ENCODE peak calls at places on chromosomes 11 and 22, in ten cellular contexts. V is upper lobe of right lung, G is IMR-90, Z is left ventricle myocardium inferior, K is brain microvascular endothelial cell, O is heart right ventricle, W is ovary, T is suprapubic skin, J is SK-N-SH, I is GM23338. D is an unnamed sample.

GRCh38 chr11:32852142-32852541 is 22.4 kb downstream of the PRRG4 start:
- DNase-seq in V (no peak), G (peak; percentile 16), Z (no peak), K (peak; percentile 3), O (no peak), W (no peak), T (no peak), J (no peak), I (no peak), D (no peak)

GRCh38 chr11:111413849-111414248 is 34.8 kb upstream of the POU2AF1 start:
- DNase-seq in V (no peak), G (no peak), Z (no peak), K (no peak), O (no peak), W (no peak), T (no peak), J (no peak), I (no peak), D (no peak)

GRCh38 chr11:35859311-35859710 is 84.6 kb upstream of the LDLRAD3 start:
- DNase-seq in V (no peak), G (peak; percentile 43), Z (no peak), K (peak; percentile 9), O (no peak), W (no peak), T (no peak), J (no peak), I (no peak), D (no peak)

GRCh38 chr11:28343304-28344233 is 235.4 kb downstream of the METTL15 start:
- DNase-seq in V (no peak), G (peak; percentile 95), Z (no peak), K (peak; percentile 80), O (no peak), W (no peak), T (no peak), J (no peak), I (peak; percentile 25), D (no peak)

GRCh38 chr11:10473371-10473770 is 18.3 kb downstream of the AMPD3 start:
- DNase-seq in V (no peak), G (no peak), Z (no peak), K (no peak), O (no peak), W (no peak), T (peak; percentile 25), J (no peak), I (peak; percentile 38), D (no peak)

GRCh38 chr22:48391171-48391711 is 1436.4 kb downstream of the BRD1 start:
- DNase-seq in V (no peak), G (no peak), Z (no peak), K (no peak), O (no peak), W (no peak), T (no peak), J (no peak), I (no peak), D (no peak)

GRCh38 chr11:64633555-64634159 is 42.6 kb downstream of the SLC22A12 start:
- DNase-seq in V (no peak), G (no peak), Z (no peak), K (no peak), O (no peak), W (no peak), T (no peak), J (no peak), I (no peak), D (no peak)

GRCh38 chr22:38317995-38318715 is 922 bp upstream of the CSNK1E start:
- DNase-seq in V (peak; percentile 78), G (peak; percentile 93), Z (peak; percentile 63), K (peak; percentile 86), O (peak; percentile 53), W (peak; percentile 70), T (peak; percentile 91), J (no peak), I (no peak), D (peak; percentile 26)

GRCh38 chr11:30143098-30143705 is 87.6 kb upstream of the FSHB start:
- DNase-seq in V (no peak), G (peak; percentile 15), Z (no peak), K (peak; percentile 36), O (no peak), W (no peak), T (no peak), J (peak; percentile 21), I (peak; percentile 80), D (no peak)

GRCh38 chr22:39967996-39968968 is 8.1 kb downstream of the TMA7B start:
- DNase-seq in V (no peak), G (no peak), Z (peak; percentile 37), K (no peak), O (peak; percentile 28), W (no peak), T (no peak), J (peak; percentile 17), I (peak; percentile 23), D (no peak)

GRCh38 chr22:49253656-49254055 is 574.0 kb downstream of the BRD1 start:
- DNase-seq in V (peak; percentile 35), G (no peak), Z (no peak), K (no peak), O (no peak), W (no peak), T (no peak), J (no peak), I (no peak), D (no peak)

GRCh38 chr11:76782526-76783293 is 446 bp upstream of the TSKU start:
- DNase-seq in V (peak; percentile 91), G (peak; percentile 98), Z (peak; percentile 91), K (peak; percentile 97), O (peak; percentile 88), W (peak; percentile 90), T (peak; percentile 93), J (peak; percentile 94), I (peak; percentile 98), D (no peak)

GRCh38 chr11:91248199-91248807 is 976.3 kb upstream of the FAT3 start:
- DNase-seq in V (no peak), G (peak; percentile 53), Z (no peak), K (peak; percentile 59), O (no peak), W (no peak), T (no peak), J (no peak), I (peak; percentile 74), D (no peak)

GRCh38 chr22:46881373-46882118 is 119.1 kb downstream of the TBC1D22A start:
- DNase-seq in V (no peak), G (peak; percentile 73), Z (peak; percentile 59), K (peak; percentile 14), O (peak; percentile 55), W (no peak), T (no peak), J (no peak), I (no peak), D (no peak)

GRCh38 chr11:124839051-124839971 is 25.9 kb upstream of the ROBO3 start:
- DNase-seq in V (no peak), G (no peak), Z (no peak), K (no peak), O (no peak), W (no peak), T (no peak), J (peak; percentile 58), I (peak; percentile 59), D (no peak)

GRCh38 chr11:16785520-16786128 is 47.2 kb downstream of the C11orf58 start:
- DNase-seq in V (peak; percentile 66), G (peak; percentile 75), Z (peak; percentile 61), K (peak; percentile 72), O (peak; percentile 36), W (peak; percentile 46), T (peak; percentile 81), J (peak; percentile 84), I (peak; percentile 87), D (no peak)

DNA sequence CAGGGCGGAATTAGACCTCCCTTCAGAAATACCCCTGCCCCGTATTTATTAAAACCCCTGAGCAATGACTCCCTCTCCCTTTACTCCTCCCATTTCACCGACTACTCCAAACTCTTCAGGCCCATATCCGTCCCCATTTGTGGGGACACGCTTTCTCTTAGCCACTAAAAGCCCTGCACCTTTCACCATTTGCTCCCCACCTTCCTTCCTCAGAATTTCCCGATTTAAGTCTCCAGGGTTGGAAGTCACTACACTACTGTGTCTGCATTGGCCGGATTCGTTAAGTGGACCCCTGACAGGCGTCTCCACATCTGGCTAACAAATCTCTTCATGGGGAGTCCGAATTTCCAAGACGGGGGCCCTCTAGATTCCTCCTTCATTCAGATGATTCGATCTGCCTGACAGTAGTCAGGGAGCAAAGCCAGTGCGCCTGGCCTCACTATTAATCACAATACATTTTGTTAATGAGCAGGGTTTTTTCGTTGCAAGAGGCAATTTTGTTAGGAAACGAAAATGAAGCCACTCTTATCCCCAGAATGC is 4.5 kb downstream of the SLC17A6 start:
- DNase-seq in V (no peak), G (no peak), Z (no peak), K (no peak), O (no peak), W (no peak), T (no peak), J (no peak), I (peak; percentile 28), D (no peak)
- H3K27me3 ChIP-seq in V (peaks cover 76% of the 10 kb centered on the region), G (peaks cover 39% of the 10 kb centered on the region), Z (peaks cover 100% of the 10 kb centered on the region), K (peaks cover 55% of the 10 kb centered on the region), O (peaks cover 97% of the 10 kb centered on the region), W (peaks cover 3% of the 10 kb centered on the region), T (peaks cover 82% of the 10 kb centered on the region), J (no peaks in the 10 kb centered on the region), I (peaks cover 71% of the 10 kb centered on the region), D (peaks cover 77% of the 10 kb centered on the region)

DNA sequence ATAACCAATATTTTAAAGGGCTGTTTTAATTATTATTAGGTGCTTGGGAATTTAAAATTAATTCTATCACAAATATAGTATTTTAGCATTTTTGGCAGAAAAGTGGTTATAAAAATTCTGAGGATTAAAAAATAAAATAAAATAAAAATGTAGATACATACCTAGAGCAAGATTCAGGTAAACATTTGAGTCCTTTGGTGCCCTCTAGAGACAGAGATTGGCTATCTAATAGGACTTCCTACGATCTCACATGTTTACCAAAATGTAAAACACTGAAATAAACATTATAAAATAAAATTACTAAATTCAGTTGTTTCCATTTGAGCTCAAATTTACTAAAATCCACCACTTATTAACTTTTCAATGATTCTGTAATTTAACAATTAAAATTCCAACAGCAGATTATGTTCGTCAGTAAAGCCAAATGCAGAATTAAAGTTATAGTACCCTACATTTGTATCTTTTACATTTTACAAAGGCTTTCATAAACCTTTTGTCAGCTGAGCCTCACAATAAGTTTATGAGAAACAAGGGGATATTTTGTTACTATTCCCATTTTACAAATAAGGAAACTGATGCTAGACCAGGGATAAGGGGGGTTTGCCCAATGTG is 27.7 kb downstream of the SLC36A4 start:
- DNase-seq in V (no peak), G (peak; percentile 62), Z (no peak), K (peak; percentile 12), O (no peak), W (no peak), T (no peak), J (peak; percentile 13), I (peak; percentile 69), D (no peak)
- TF ChIP-seq CTCF in V (peak; percentile 41), G (peak; percentile 64), Z (peak; percentile 46), K (peak; percentile 55), O (peak; percentile 49), W (no peak), T (no peak), J (peak; percentile 67), I (peak; percentile 69), D (no peak)

GRCh38 chr22:23365961-23366360 is 185.7 kb downstream of the BCR start:
- DNase-seq in V (no peak), G (no peak), Z (no peak), K (no peak), O (no peak), W (no peak), T (no peak), J (no peak), I (no peak), D (no peak)
- H3K27me3 ChIP-seq in V (no peaks in the 10 kb centered on the region), G (peaks cover 18% of the 10 kb centered on the region), Z (peaks cover 74% of the 10 kb centered on the region), K (peaks cover 5% of the 10 kb centered on the region), O (peaks cover 45% of the 10 kb centered on the region), W (no peaks in the 10 kb centered on the region), T (peaks cover 5% of the 10 kb centered on the region), J (peaks cover 5% of the 10 kb centered on the region), I (peaks cover 100% of the 10 kb centered on the region), D (no peaks in the 10 kb centered on the region)

GRCh38 chr22:50621948-50622722 is 5.8 kb downstream of the ARSA start:
- DNase-seq in V (peak; percentile 62), G (no peak), Z (no peak), K (no peak), O (no peak), W (no peak), T (peak; percentile 54), J (peak; percentile 16), I (no peak), D (no peak)
- TF ChIP-seq CTCF in V (peak; percentile 25), G (peak; percentile 9), Z (no peak), K (peak; percentile 36), O (no peak), W (no peak), T (no peak), J (peak; percentile 40), I (peak; percentile 52), D (no peak)

D was measured in esophagus squamous epithelium.